ENCODE peak calls at places on chromosome 5, in ten cellular contexts. Z is HFF-Myc, Y is astrocyte of the cerebellum, D is PC-9, E is cardiac fibroblast, F is GM23338, S is foreskin fibroblast, V is GM12865, B is dorsolateral prefrontal cortex, R is HL-60. N is an unnamed sample.

GRCh38 chr5:73948289-73948688 is 322.3 kb downstream of the ARHGEF28 start:
- DNase-seq in Z (no peak), Y (no peak), D (no peak), E (peak; percentile 35), F (no peak), S (no peak), V (no peak), B (no peak), R (no peak), N (no peak)

GRCh38 chr5:17441351-17441750 is 56.7 kb upstream of the TAF11L2 start:
- DNase-seq in Z (no peak), Y (peak; percentile 91), D (no peak), E (peak; percentile 71), F (no peak), S (no peak), V (no peak), B (no peak), R (no peak), N (no peak)

GRCh38 chr5:60368100-60368499 is 331.9 kb downstream of the DEPDC1B start:
- DNase-seq in Z (no peak), Y (no peak), D (no peak), E (no peak), F (no peak), S (no peak), V (no peak), B (no peak), R (no peak), N (no peak)

GRCh38 chr5:142426129-142426641 is 101.4 kb upstream of the SPRY4 start:
- DNase-seq in Z (no peak), Y (peak; percentile 84), D (no peak), E (peak; percentile 85), F (no peak), S (no peak), V (no peak), B (no peak), R (no peak), N (no peak)

GRCh38 chr5:151592855-151593408 is 1.8 kb upstream of the FAT2 start:
- DNase-seq in Z (no peak), Y (no peak), D (no peak), E (peak; percentile 31), F (no peak), S (no peak), V (no peak), B (no peak), R (no peak), N (no peak)

GRCh38 chr5:53032188-53032587 is 43.0 kb downstream of the ITGA2 start:
- DNase-seq in Z (no peak), Y (no peak), D (no peak), E (no peak), F (no peak), S (no peak), V (no peak), B (no peak), R (no peak), N (no peak)

GRCh38 chr5:55993628-55994501 is 898 bp downstream of the IL6ST start:
- DNase-seq in Z (no peak), Y (no peak), D (peak; percentile 68), E (peak; percentile 43), F (no peak), S (no peak), V (peak; percentile 38), B (no peak), R (no peak), N (no peak)

GRCh38 chr5:58002318-58002717 is 457.6 kb downstream of the PLK2 start:
- DNase-seq in Z (no peak), Y (no peak), D (peak; percentile 51), E (peak; percentile 80), F (no peak), S (no peak), V (no peak), B (no peak), R (no peak), N (no peak)

GRCh38 chr5:53642006-53642405 is 81.6 kb downstream of the NDUFS4 start:
- DNase-seq in Z (peak; percentile 10), Y (peak; percentile 20), D (no peak), E (peak; percentile 37), F (no peak), S (no peak), V (no peak), B (no peak), R (no peak), N (no peak)

GRCh38 chr5:11146171-11146570 is 385.1 kb upstream of the DAP start:
- DNase-seq in Z (no peak), Y (no peak), D (no peak), E (no peak), F (no peak), S (no peak), V (no peak), B (no peak), R (no peak), N (no peak)

GRCh38 chr5:60148356-60148755 is 254.8 kb upstream of the PDE4D start:
- DNase-seq in Z (no peak), Y (peak; percentile 37), D (no peak), E (peak; percentile 8), F (no peak), S (peak; percentile 5), V (no peak), B (no peak), R (no peak), N (no peak)

GRCh38 chr5:36237756-36238155 is 4.0 kb downstream of the NADK2 start:
- DNase-seq in Z (no peak), Y (no peak), D (peak; percentile 45), E (no peak), F (no peak), S (no peak), V (no peak), B (no peak), R (no peak), N (no peak)

GRCh38 chr5:65802820-65803219 is 80.8 kb downstream of the NLN start:
- DNase-seq in Z (no peak), Y (no peak), D (no peak), E (no peak), F (no peak), S (no peak), V (no peak), B (no peak), R (no peak), N (no peak)

DNA sequence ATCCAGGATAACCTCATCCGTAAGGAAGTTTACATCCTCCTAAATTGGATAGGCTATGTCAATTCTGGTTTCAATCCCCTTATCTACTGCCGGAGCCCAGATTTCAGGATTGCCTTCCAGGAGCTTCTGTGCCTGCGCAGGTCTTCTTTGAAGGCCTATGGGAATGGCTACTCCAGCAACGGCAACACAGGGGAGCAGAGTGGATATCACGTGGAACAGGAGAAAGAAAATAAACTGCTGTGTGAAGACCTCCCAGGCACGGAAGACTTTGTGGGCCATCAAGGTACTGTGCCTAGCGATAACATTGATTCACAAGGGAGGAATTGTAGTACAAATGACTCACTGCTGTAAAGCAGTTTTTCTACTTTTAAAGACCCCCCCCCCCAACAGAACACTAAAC is 1.3 kb downstream of the ADRB2 start:
- DNase-seq in Z (no peak), Y (no peak), D (peak; percentile 45), E (no peak), F (no peak), S (no peak), V (no peak), B (no peak), R (no peak), N (no peak)
- H3K4me3 ChIP-seq in Z (peak overlapping the region; percentile 13), Y (no peak overlapping the region), D (peak overlapping the region; percentile 63), E (no peak overlapping the region), F (no peak overlapping the region), S (no peak overlapping the region), V (no peak overlapping the region), B (peak overlapping the region; percentile 63), R (peak overlapping the region; percentile 72), N (peak overlapping the region; percentile 67)

DNA sequence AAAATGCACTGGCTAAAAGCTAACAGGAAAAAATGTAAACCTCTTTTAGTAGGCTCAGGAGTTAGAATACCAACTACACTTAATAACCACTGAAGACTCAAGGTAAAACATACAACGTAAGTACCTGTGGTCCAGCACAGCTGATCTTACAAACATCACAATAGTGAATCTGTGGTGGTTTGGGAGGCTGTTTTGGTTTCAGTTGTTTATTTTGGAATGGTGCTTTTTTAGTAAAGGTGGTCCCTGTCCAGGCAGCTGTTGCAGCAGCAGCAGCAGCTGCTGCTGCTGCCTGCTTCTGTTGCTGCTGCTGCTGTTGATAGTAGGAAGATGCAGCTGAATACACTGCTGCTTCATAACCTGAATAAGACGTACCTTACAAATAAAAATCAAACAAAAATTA is 37.9 kb downstream of the ZFR start:
- DNase-seq in Z (no peak), Y (no peak), D (no peak), E (no peak), F (no peak), S (no peak), V (peak; percentile 17), B (no peak), R (no peak), N (no peak)
- H3K4me3 ChIP-seq in Z (no peak overlapping the region), Y (no peak overlapping the region), D (no peak overlapping the region), E (no peak overlapping the region), F (no peak overlapping the region), S (no peak overlapping the region), V (no peak overlapping the region), B (no peak overlapping the region), R (no peak overlapping the region), N (no peak overlapping the region)

DNA sequence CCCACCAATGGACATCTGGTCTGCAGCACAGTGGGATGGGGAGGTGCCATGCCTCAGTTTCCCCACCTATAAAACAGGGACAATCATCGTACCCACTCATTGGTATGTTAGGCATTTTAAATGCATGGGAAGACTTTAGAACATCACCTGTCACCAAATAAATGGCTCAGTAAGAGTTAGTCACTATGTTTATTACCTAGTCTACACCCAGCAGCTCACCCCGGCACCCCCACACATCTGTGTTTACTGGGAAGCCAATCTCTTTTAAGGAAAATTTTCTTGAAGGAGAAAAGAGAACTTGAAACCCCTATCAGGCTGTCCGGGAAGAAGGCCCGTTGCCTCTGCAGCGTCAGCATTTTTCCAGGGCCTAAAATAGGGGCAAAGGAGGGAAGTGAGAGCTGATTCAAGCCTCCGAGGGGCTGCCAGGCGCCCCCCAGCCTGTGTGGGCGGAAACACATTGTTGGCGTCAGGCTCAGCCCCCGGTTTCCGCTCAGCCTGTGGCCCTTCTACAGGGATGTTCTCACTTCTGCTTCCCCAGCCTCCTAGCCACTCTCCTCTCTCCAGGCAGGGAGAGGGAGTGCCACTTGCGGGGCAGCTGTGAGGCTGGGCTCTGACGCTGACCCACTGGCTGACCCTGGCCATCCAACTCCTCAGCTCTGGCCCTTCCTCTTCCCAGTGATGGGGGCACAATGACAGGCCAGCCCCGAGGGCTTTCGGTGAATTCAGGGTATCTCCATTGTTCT is 4.6 kb downstream of the CSF1R start:
- DNase-seq in Z (peak; percentile 24), Y (no peak), D (no peak), E (no peak), F (peak; percentile 27), S (no peak), V (peak; percentile 54), B (peak; percentile 24), R (peak; percentile 70), N (no peak)
- H3K4me3 ChIP-seq in Z (no peak overlapping the region), Y (no peak overlapping the region), D (no peak overlapping the region), E (no peak overlapping the region), F (no peak overlapping the region), S (no peak overlapping the region), V (no peak overlapping the region), B (no peak overlapping the region), R (no peak overlapping the region), N (no peak overlapping the region)

DNA sequence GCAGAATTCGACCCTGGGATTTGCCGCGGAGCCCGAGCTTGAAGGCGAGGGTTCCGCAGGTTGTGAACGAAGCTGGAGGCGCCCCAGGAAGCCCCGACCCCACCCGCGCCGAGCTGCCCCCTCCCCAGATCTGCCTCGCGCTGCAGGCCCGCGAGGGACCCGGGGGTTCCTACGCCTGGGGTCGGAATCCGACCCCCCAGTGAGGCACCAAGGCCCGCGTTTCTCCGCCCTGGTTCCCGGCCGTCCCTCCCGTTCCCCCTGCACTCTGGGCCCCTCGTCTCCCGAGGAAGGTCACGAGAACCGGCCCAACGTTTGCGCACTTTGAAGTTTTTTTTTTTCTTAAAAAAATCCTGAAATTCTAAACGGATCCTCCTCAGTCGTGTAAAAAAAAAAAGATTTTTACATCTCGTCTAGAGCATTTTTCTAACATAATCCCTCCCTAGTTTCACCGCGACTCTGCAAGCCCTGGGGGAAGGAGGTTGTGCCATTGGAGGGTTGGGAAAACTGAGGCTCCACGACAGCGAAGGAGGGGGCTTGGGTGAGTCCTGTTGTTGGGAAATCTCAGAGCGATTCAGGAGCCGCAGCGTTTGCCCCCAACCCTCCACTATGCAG is 933 bp upstream of the GFPT2 start:
- DNase-seq in Z (no peak), Y (no peak), D (no peak), E (no peak), F (no peak), S (no peak), V (no peak), B (no peak), R (no peak), N (no peak)
- H3K4me3 ChIP-seq in Z (peak overlapping the region; percentile 53), Y (peak overlapping the region; percentile 86), D (peak overlapping the region; percentile 88), E (peak overlapping the region; percentile 89), F (peak overlapping the region; percentile 89), S (peak overlapping the region; percentile 66), V (no peak overlapping the region), B (peak overlapping the region; percentile 81), R (no peak overlapping the region), N (peak overlapping the region; percentile 68)